ENCODE peak calls at places on chromosomes 11 and 22, in nine cellular contexts. One of them, this sample, is unnamed.

GRCh38 chr11:65423516-65424199 is 1.1 kb downstream of the NEAT1 start:
- DNase-seq in T-helper 1 cell: no peak
- DNase-seq in activated naive CD8-positive, alpha-beta T cell treated with anti-CD3 and anti-CD28 coated beads, Interleukin-2, amount 50 U/mL, for 16 hours: no peak
- DNase-seq in ureter: no peak
- DNase-seq in WTC11: no peak
- DNase-seq in B cell: peak; percentile 29
- DNase-seq in cardiac muscle cell: no peak
- DNase-seq in lung: no peak
- DNase-seq in NCI-H187: no peak
- DNase-seq in this sample: no peak

GRCh38 chr11:11980841-11981308 is 27.6 kb downstream of the DKK3 start:
- DNase-seq in T-helper 1 cell: no peak
- DNase-seq in activated naive CD8-positive, alpha-beta T cell treated with anti-CD3 and anti-CD28 coated beads, Interleukin-2, amount 50 U/mL, for 16 hours: no peak
- DNase-seq in ureter: no peak
- DNase-seq in WTC11: no peak
- DNase-seq in B cell: no peak
- DNase-seq in cardiac muscle cell: no peak
- DNase-seq in lung: no peak
- DNase-seq in NCI-H187: no peak
- DNase-seq in this sample: no peak

GRCh38 chr11:44695169-44695833 is 31.5 kb upstream of the TSPAN18 start:
- DNase-seq in T-helper 1 cell: no peak
- DNase-seq in activated naive CD8-positive, alpha-beta T cell treated with anti-CD3 and anti-CD28 coated beads, Interleukin-2, amount 50 U/mL, for 16 hours: no peak
- DNase-seq in ureter: no peak
- DNase-seq in WTC11: no peak
- DNase-seq in B cell: no peak
- DNase-seq in cardiac muscle cell: no peak
- DNase-seq in lung: no peak
- DNase-seq in NCI-H187: no peak
- DNase-seq in this sample: no peak

GRCh38 chr11:129230006-129230405 is 37.9 kb upstream of the ARHGAP32 start:
- DNase-seq in T-helper 1 cell: no peak
- DNase-seq in activated naive CD8-positive, alpha-beta T cell treated with anti-CD3 and anti-CD28 coated beads, Interleukin-2, amount 50 U/mL, for 16 hours: no peak
- DNase-seq in ureter: no peak
- DNase-seq in WTC11: no peak
- DNase-seq in B cell: no peak
- DNase-seq in cardiac muscle cell: no peak
- DNase-seq in lung: no peak
- DNase-seq in NCI-H187: no peak
- DNase-seq in this sample: no peak

GRCh38 chr11:27719575-27719925 is 19.3 kb upstream of the BDNF start:
- DNase-seq in T-helper 1 cell: no peak
- DNase-seq in activated naive CD8-positive, alpha-beta T cell treated with anti-CD3 and anti-CD28 coated beads, Interleukin-2, amount 50 U/mL, for 16 hours: no peak
- DNase-seq in ureter: no peak
- DNase-seq in WTC11: no peak
- DNase-seq in B cell: no peak
- DNase-seq in cardiac muscle cell: no peak
- DNase-seq in lung: no peak
- DNase-seq in NCI-H187: no peak
- DNase-seq in this sample: no peak

GRCh38 chr11:64928957-64929356 is 4.5 kb downstream of the PPP2R5B start:
- DNase-seq in T-helper 1 cell: no peak
- DNase-seq in activated naive CD8-positive, alpha-beta T cell treated with anti-CD3 and anti-CD28 coated beads, Interleukin-2, amount 50 U/mL, for 16 hours: no peak
- DNase-seq in ureter: no peak
- DNase-seq in WTC11: no peak
- DNase-seq in B cell: no peak
- DNase-seq in cardiac muscle cell: no peak
- DNase-seq in lung: no peak
- DNase-seq in NCI-H187: no peak
- DNase-seq in this sample: no peak

GRCh38 chr11:58788355-58789023 is 56.0 kb downstream of the GLYATL2 start:
- DNase-seq in T-helper 1 cell: peak; percentile 32
- DNase-seq in activated naive CD8-positive, alpha-beta T cell treated with anti-CD3 and anti-CD28 coated beads, Interleukin-2, amount 50 U/mL, for 16 hours: peak; percentile 3
- DNase-seq in ureter: no peak
- DNase-seq in WTC11: peak; percentile 25
- DNase-seq in B cell: peak; percentile 41
- DNase-seq in cardiac muscle cell: peak; percentile 62
- DNase-seq in lung: peak; percentile 45
- DNase-seq in NCI-H187: no peak
- DNase-seq in this sample: peak; percentile 2

GRCh38 chr11:134411887-134412507 is at the start of gene B3GAT1:
- DNase-seq in T-helper 1 cell: no peak
- DNase-seq in activated naive CD8-positive, alpha-beta T cell treated with anti-CD3 and anti-CD28 coated beads, Interleukin-2, amount 50 U/mL, for 16 hours: no peak
- DNase-seq in ureter: no peak
- DNase-seq in WTC11: peak; percentile 52
- DNase-seq in B cell: no peak
- DNase-seq in cardiac muscle cell: peak; percentile 29
- DNase-seq in lung: no peak
- DNase-seq in NCI-H187: peak; percentile 39
- DNase-seq in this sample: no peak

GRCh38 chr11:112610996-112611795 is 350.0 kb upstream of the NCAM1 start:
- DNase-seq in T-helper 1 cell: no peak
- DNase-seq in activated naive CD8-positive, alpha-beta T cell treated with anti-CD3 and anti-CD28 coated beads, Interleukin-2, amount 50 U/mL, for 16 hours: no peak
- DNase-seq in ureter: no peak
- DNase-seq in WTC11: no peak
- DNase-seq in B cell: no peak
- DNase-seq in cardiac muscle cell: no peak
- DNase-seq in lung: no peak
- DNase-seq in NCI-H187: no peak
- DNase-seq in this sample: no peak

GRCh38 chr11:73152861-73153483 is 10.9 kb upstream of the FCHSD2 start:
- DNase-seq in T-helper 1 cell: peak; percentile 18
- DNase-seq in activated naive CD8-positive, alpha-beta T cell treated with anti-CD3 and anti-CD28 coated beads, Interleukin-2, amount 50 U/mL, for 16 hours: peak; percentile 14
- DNase-seq in ureter: no peak
- DNase-seq in WTC11: peak; percentile 29
- DNase-seq in B cell: peak; percentile 94
- DNase-seq in cardiac muscle cell: peak; percentile 59
- DNase-seq in lung: no peak
- DNase-seq in NCI-H187: peak; percentile 5
- DNase-seq in this sample: no peak

GRCh38 chr22:19886605-19887250 is 32.1 kb upstream of the GNB1L start:
- DNase-seq in T-helper 1 cell: peak; percentile 22
- DNase-seq in activated naive CD8-positive, alpha-beta T cell treated with anti-CD3 and anti-CD28 coated beads, Interleukin-2, amount 50 U/mL, for 16 hours: no peak
- DNase-seq in ureter: no peak
- DNase-seq in WTC11: peak; percentile 9
- DNase-seq in B cell: no peak
- DNase-seq in cardiac muscle cell: no peak
- DNase-seq in lung: no peak
- DNase-seq in NCI-H187: no peak
- DNase-seq in this sample: no peak

GRCh38 chr11:101848262-101848661 is 66.5 kb upstream of the CEP126 start:
- DNase-seq in T-helper 1 cell: no peak
- DNase-seq in activated naive CD8-positive, alpha-beta T cell treated with anti-CD3 and anti-CD28 coated beads, Interleukin-2, amount 50 U/mL, for 16 hours: no peak
- DNase-seq in ureter: no peak
- DNase-seq in WTC11: no peak
- DNase-seq in B cell: no peak
- DNase-seq in cardiac muscle cell: peak; percentile 32
- DNase-seq in lung: no peak
- DNase-seq in NCI-H187: no peak
- DNase-seq in this sample: no peak

GRCh38 chr11:44110231-44110679 is 14.8 kb downstream of the EXT2 start:
- DNase-seq in T-helper 1 cell: peak; percentile 26
- DNase-seq in activated naive CD8-positive, alpha-beta T cell treated with anti-CD3 and anti-CD28 coated beads, Interleukin-2, amount 50 U/mL, for 16 hours: peak; percentile 15
- DNase-seq in ureter: no peak
- DNase-seq in WTC11: peak; percentile 64
- DNase-seq in B cell: peak; percentile 52
- DNase-seq in cardiac muscle cell: peak; percentile 70
- DNase-seq in lung: peak; percentile 43
- DNase-seq in NCI-H187: no peak
- DNase-seq in this sample: no peak

GRCh38 chr22:42132457-42132856 is 1.8 kb upstream of the CYP2D6 start:
- DNase-seq in T-helper 1 cell: no peak
- DNase-seq in activated naive CD8-positive, alpha-beta T cell treated with anti-CD3 and anti-CD28 coated beads, Interleukin-2, amount 50 U/mL, for 16 hours: no peak
- DNase-seq in ureter: no peak
- DNase-seq in WTC11: no peak
- DNase-seq in B cell: no peak
- DNase-seq in cardiac muscle cell: no peak
- DNase-seq in lung: no peak
- DNase-seq in NCI-H187: no peak
- DNase-seq in this sample: no peak

GRCh38 chr11:79007811-79008294 is 433.0 kb downstream of the TENM4 start:
- DNase-seq in T-helper 1 cell: no peak
- DNase-seq in activated naive CD8-positive, alpha-beta T cell treated with anti-CD3 and anti-CD28 coated beads, Interleukin-2, amount 50 U/mL, for 16 hours: no peak
- DNase-seq in ureter: no peak
- DNase-seq in WTC11: no peak
- DNase-seq in B cell: no peak
- DNase-seq in cardiac muscle cell: no peak
- DNase-seq in lung: no peak
- DNase-seq in NCI-H187: peak; percentile 44
- DNase-seq in this sample: no peak

GRCh38 chr11:45736424-45736823 is 68.5 kb upstream of the SLC35C1 start:
- DNase-seq in T-helper 1 cell: no peak
- DNase-seq in activated naive CD8-positive, alpha-beta T cell treated with anti-CD3 and anti-CD28 coated beads, Interleukin-2, amount 50 U/mL, for 16 hours: no peak
- DNase-seq in ureter: peak; percentile 55
- DNase-seq in WTC11: no peak
- DNase-seq in B cell: no peak
- DNase-seq in cardiac muscle cell: no peak
- DNase-seq in lung: peak; percentile 56
- DNase-seq in NCI-H187: no peak
- DNase-seq in this sample: no peak

GRCh38 chr11:19988598-19988997 is 171.7 kb downstream of the DBX1 start:
- DNase-seq in T-helper 1 cell: no peak
- DNase-seq in activated naive CD8-positive, alpha-beta T cell treated with anti-CD3 and anti-CD28 coated beads, Interleukin-2, amount 50 U/mL, for 16 hours: no peak
- DNase-seq in ureter: peak; percentile 57
- DNase-seq in WTC11: peak; percentile 40
- DNase-seq in B cell: no peak
- DNase-seq in cardiac muscle cell: no peak
- DNase-seq in lung: peak; percentile 76
- DNase-seq in NCI-H187: no peak
- DNase-seq in this sample: no peak

GRCh38 chr11:2507945-2508749 is 63.3 kb downstream of the KCNQ1 start:
- DNase-seq in T-helper 1 cell: no peak
- DNase-seq in activated naive CD8-positive, alpha-beta T cell treated with anti-CD3 and anti-CD28 coated beads, Interleukin-2, amount 50 U/mL, for 16 hours: no peak
- DNase-seq in ureter: no peak
- DNase-seq in WTC11: no peak
- DNase-seq in B cell: no peak
- DNase-seq in cardiac muscle cell: no peak
- DNase-seq in lung: peak; percentile 17
- DNase-seq in NCI-H187: no peak
- DNase-seq in this sample: no peak

GRCh38 chr22:33747029-33747428 is 173.2 kb downstream of the LARGE1 start:
- DNase-seq in T-helper 1 cell: no peak
- DNase-seq in activated naive CD8-positive, alpha-beta T cell treated with anti-CD3 and anti-CD28 coated beads, Interleukin-2, amount 50 U/mL, for 16 hours: no peak
- DNase-seq in ureter: no peak
- DNase-seq in WTC11: no peak
- DNase-seq in B cell: no peak
- DNase-seq in cardiac muscle cell: no peak
- DNase-seq in lung: no peak
- DNase-seq in NCI-H187: no peak
- DNase-seq in this sample: no peak

GRCh38 chr11:65524747-65525658 is at the start of gene SCYL1:
- DNase-seq in T-helper 1 cell: peak; percentile 78
- DNase-seq in activated naive CD8-positive, alpha-beta T cell treated with anti-CD3 and anti-CD28 coated beads, Interleukin-2, amount 50 U/mL, for 16 hours: peak; percentile 57
- DNase-seq in ureter: peak; percentile 86
- DNase-seq in WTC11: peak; percentile 78
- DNase-seq in B cell: peak; percentile 83
- DNase-seq in cardiac muscle cell: peak; percentile 88
- DNase-seq in lung: peak; percentile 81
- DNase-seq in NCI-H187: peak; percentile 46
- DNase-seq in this sample: peak; percentile 76

GRCh38 chr22:27610863-27611786 is 190.4 kb downstream of the MN1 start:
- DNase-seq in T-helper 1 cell: no peak
- DNase-seq in activated naive CD8-positive, alpha-beta T cell treated with anti-CD3 and anti-CD28 coated beads, Interleukin-2, amount 50 U/mL, for 16 hours: no peak
- DNase-seq in ureter: no peak
- DNase-seq in WTC11: no peak
- DNase-seq in B cell: no peak
- DNase-seq in cardiac muscle cell: no peak
- DNase-seq in lung: no peak
- DNase-seq in NCI-H187: no peak
- DNase-seq in this sample: no peak

GRCh38 chr11:111148116-111148515 is 97.4 kb upstream of the POU2AF2 start:
- DNase-seq in T-helper 1 cell: no peak
- DNase-seq in activated naive CD8-positive, alpha-beta T cell treated with anti-CD3 and anti-CD28 coated beads, Interleukin-2, amount 50 U/mL, for 16 hours: no peak
- DNase-seq in ureter: no peak
- DNase-seq in WTC11: no peak
- DNase-seq in B cell: no peak
- DNase-seq in cardiac muscle cell: no peak
- DNase-seq in lung: no peak
- DNase-seq in NCI-H187: no peak
- DNase-seq in this sample: no peak

GRCh38 chr11:63641727-63642126 is 27.5 kb upstream of the PLAAT3 start:
- DNase-seq in T-helper 1 cell: no peak
- DNase-seq in activated naive CD8-positive, alpha-beta T cell treated with anti-CD3 and anti-CD28 coated beads, Interleukin-2, amount 50 U/mL, for 16 hours: no peak
- DNase-seq in ureter: no peak
- DNase-seq in WTC11: no peak
- DNase-seq in B cell: no peak
- DNase-seq in cardiac muscle cell: no peak
- DNase-seq in lung: no peak
- DNase-seq in NCI-H187: no peak
- DNase-seq in this sample: no peak

GRCh38 chr11:33723238-33723881 is 12.9 kb downstream of the CD59 start:
- DNase-seq in T-helper 1 cell: no peak
- DNase-seq in activated naive CD8-positive, alpha-beta T cell treated with anti-CD3 and anti-CD28 coated beads, Interleukin-2, amount 50 U/mL, for 16 hours: no peak
- DNase-seq in ureter: no peak
- DNase-seq in WTC11: no peak
- DNase-seq in B cell: no peak
- DNase-seq in cardiac muscle cell: no peak
- DNase-seq in lung: no peak
- DNase-seq in NCI-H187: no peak
- DNase-seq in this sample: no peak

GRCh38 chr11:134069426-134069921 is 602 bp downstream of the JAM3 start:
- DNase-seq in T-helper 1 cell: no peak
- DNase-seq in activated naive CD8-positive, alpha-beta T cell treated with anti-CD3 and anti-CD28 coated beads, Interleukin-2, amount 50 U/mL, for 16 hours: no peak
- DNase-seq in ureter: no peak
- DNase-seq in WTC11: peak; percentile 52
- DNase-seq in B cell: no peak
- DNase-seq in cardiac muscle cell: peak; percentile 70
- DNase-seq in lung: no peak
- DNase-seq in NCI-H187: no peak
- DNase-seq in this sample: no peak

GRCh38 chr22:17159504-17159951 is 451 bp upstream of the HDHD5 start:
- DNase-seq in T-helper 1 cell: peak; percentile 26
- DNase-seq in activated naive CD8-positive, alpha-beta T cell treated with anti-CD3 and anti-CD28 coated beads, Interleukin-2, amount 50 U/mL, for 16 hours: peak; percentile 30
- DNase-seq in ureter: no peak
- DNase-seq in WTC11: no peak
- DNase-seq in B cell: no peak
- DNase-seq in cardiac muscle cell: no peak
- DNase-seq in lung: peak; percentile 61
- DNase-seq in NCI-H187: peak; percentile 7
- DNase-seq in this sample: no peak

GRCh38 chr11:121535122-121535796 is 82.5 kb upstream of the SORL1-AS1 start:
- DNase-seq in T-helper 1 cell: no peak
- DNase-seq in activated naive CD8-positive, alpha-beta T cell treated with anti-CD3 and anti-CD28 coated beads, Interleukin-2, amount 50 U/mL, for 16 hours: no peak
- DNase-seq in ureter: no peak
- DNase-seq in WTC11: no peak
- DNase-seq in B cell: no peak
- DNase-seq in cardiac muscle cell: no peak
- DNase-seq in lung: no peak
- DNase-seq in NCI-H187: no peak
- DNase-seq in this sample: no peak

This sample was measured in stimulated activated CD8-positive, alpha-beta memory T cell treated with anti-CD3 and anti-CD28 coated beads, Interleukin-4, amount 100 ng/mL, for 1 hour.